ENCODE peak calls at places on chromosomes 7 and 10, in four cellular contexts. I is heart left ventricle; H is mucosa of descending colon; Q is CD8-positive, alpha-beta memory T cell. L is an unnamed sample. For H3K36me3 and H3K9me3, the result is how much of the 10 kb centered on the place peaks cover.

GRCh38 chr7:36923831-36924555 is 199.7 kb upstream of the AOAH start:
- DNase-seq in I (no peak), H (no peak), Q (no peak), L (no peak)

GRCh38 chr7:18700147-18700546 is 204.6 kb downstream of the HDAC9 start:
- DNase-seq in I (no peak), H (no peak), Q (no peak), L (no peak)

GRCh38 chr7:146115665-146116451 is 743 bp upstream of the CNTNAP2 start:
- DNase-seq in I (peak), H (peak), Q (no peak), L (peak)

GRCh38 chr10:70283445-70284399 is at the start of gene NPFFR1:
- DNase-seq in I (no peak), H (no peak), Q (no peak), L (no peak)

GRCh38 chr10:120485946-120486345 is 28.9 kb downstream of the PLPP4 start:
- DNase-seq in I (no peak), H (no peak), Q (no peak), L (no peak)

GRCh38 chr7:6589151-6589828 is 531 bp upstream of the INTS15 start:
- DNase-seq in I (no peak), H (no peak), Q (no peak), L (no peak)

GRCh38 chr7:75971961-75972763 is 22.2 kb downstream of the TMEM120A start:
- DNase-seq in I (peak), H (peak), Q (no peak), L (peak)

GRCh38 chr7:139094596-139094995 is 14.9 kb downstream of the ZC3HAV1 start:
- DNase-seq in I (no peak), H (no peak), Q (peak), L (no peak)

GRCh38 chr10:94220717-94221116 is 142.0 kb downstream of the NOC3L start:
- DNase-seq in I (no peak), H (no peak), Q (no peak), L (no peak)

GRCh38 chr10:94216201-94216600 is 146.5 kb downstream of the NOC3L start:
- DNase-seq in I (no peak), H (no peak), Q (no peak), L (no peak)

GRCh38 chr10:94218496-94219183 is 144.1 kb downstream of the NOC3L start:
- DNase-seq in I (no peak), H (no peak), Q (no peak), L (no peak)

GRCh38 chr10:94217431-94217830 is 145.3 kb downstream of the NOC3L start:
- DNase-seq in I (no peak), H (no peak), Q (no peak), L (no peak)

GRCh38 chr10:94219829-94220228 is 142.9 kb downstream of the NOC3L start:
- DNase-seq in I (no peak), H (no peak), Q (no peak), L (no peak)
- H3K4me3 ChIP-seq in I (no peak), H (no peak), Q (no peak), L (no peak)

DNA sequence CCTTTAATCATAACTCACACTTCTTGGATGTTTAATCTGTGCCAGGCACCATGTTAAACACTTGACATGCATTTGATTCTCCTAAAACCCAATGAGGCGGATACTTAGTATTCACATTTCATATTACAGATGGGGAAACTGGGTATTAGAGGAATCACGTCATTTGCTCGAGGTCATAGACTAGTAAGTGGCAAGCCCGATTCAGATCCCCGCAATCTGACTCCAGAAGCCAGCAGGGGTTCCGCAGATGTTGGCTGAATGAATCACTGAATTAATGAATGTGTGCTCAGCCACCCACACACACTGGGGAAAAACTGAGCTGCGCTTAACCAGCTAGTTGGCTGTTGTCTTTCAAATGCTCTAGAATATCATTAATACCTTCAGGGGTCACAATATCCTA is 22.5 kb upstream of the ENO4 start:
- DNase-seq in I (no peak), H (no peak), Q (no peak), L (no peak)
- H3K36me3 ChIP-seq in I (under half), H (under half), Q (under half), L (under half)

GRCh38 chr7:102992509-102992819 is 79.7 kb downstream of the LRRC17 start:
- DNase-seq in I (no peak), H (no peak), Q (no peak), L (no peak)

GRCh38 chr7:102992820-102993531 is 80.2 kb downstream of the LRRC17 start:
- DNase-seq in I (no peak), H (no peak), Q (no peak), L (no peak)

GRCh38 chr7:102996957-102997356 is 77.6 kb downstream of the FBXL13 start:
- DNase-seq in I (no peak), H (no peak), Q (no peak), L (no peak)

GRCh38 chr7:102993532-102994029 is 80.8 kb downstream of the LRRC17 start:
- DNase-seq in I (peak), H (no peak), Q (no peak), L (no peak)

DNA sequence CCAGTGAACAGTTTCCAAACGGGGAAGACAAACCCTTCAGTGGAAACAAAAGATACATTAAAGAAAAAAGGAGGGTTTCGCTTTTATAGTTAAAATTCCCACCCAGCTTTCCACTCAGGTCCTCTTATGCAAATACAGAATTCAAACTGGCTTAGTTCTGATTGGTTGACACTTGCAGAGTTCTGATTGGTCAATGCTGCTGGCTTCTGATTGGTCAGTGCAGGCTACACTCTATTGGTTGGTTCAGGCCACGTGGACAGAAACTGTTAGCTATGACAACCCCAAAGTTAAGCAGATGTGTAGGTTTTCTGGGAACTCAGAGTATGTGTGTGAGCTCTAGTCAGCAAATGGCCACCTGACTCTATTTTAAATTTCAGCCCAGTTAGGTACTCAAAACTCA is 80.0 kb downstream of the FBXL13 start:
- DNase-seq in I (no peak), H (no peak), Q (no peak), L (no peak)
- H3K9me3 ChIP-seq in I (under half), H (under half), Q (under half), L (under half)

DNA sequence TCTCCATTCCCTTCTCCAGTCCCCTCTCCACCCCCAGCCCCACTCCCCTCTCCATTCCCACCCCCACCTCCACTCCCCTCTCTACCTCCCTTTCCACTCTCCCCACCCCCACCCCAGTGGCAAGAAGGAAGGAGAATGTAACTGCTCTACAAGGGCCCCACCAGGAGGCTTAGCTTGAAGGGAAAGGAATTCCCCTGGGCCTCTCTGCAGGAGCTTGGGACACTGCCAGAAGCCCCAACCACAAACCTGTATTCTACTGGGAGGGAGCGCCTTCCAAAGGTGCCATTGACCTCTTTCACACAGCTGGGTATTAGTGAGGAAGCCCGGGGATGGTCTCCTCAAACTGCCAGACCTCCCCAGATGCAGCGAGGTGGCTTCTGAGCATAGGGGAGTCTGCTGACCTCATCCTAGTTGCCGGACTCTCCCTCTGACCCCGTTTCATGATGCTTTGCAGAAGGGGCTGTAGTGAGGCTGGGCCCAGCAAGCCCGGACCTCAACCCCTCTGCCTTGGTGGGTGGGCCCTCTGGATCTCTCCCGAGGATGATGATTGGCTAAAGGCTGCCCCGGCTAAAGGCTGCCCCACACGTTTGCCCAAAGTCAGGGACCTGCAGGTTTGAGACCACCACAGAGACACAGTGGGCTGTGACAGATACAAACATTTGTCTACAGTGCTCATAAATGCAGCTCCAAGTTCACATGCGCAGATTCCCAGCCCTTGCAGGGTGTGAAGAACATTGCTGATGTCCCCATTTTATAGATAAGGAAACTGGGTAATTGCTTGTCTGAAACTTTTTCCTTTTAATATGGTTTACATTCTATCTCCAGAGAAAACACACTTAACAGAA is 2.9 kb downstream of the DEPP1 start:
- DNase-seq in I (no peak), H (peak), Q (no peak), L (no peak)
- H3K4me3 ChIP-seq in I (peak), H (no peak), Q (no peak), L (peak)

GRCh38 chr7:151378496-151379192 is 31.2 kb downstream of the WDR86 start:
- DNase-seq in I (no peak), H (no peak), Q (no peak), L (no peak)

GRCh38 chr7:151377406-151377805 is 32.4 kb downstream of the WDR86 start:
- DNase-seq in I (no peak), H (no peak), Q (no peak), L (no peak)

GRCh38 chr7:151376218-151376902 is 33.5 kb downstream of the WDR86 start:
- DNase-seq in I (no peak), H (no peak), Q (no peak), L (no peak)

GRCh38 chr7:151379193-151379520 is 30.7 kb downstream of the WDR86 start:
- DNase-seq in I (no peak), H (no peak), Q (no peak), L (no peak)

DNA sequence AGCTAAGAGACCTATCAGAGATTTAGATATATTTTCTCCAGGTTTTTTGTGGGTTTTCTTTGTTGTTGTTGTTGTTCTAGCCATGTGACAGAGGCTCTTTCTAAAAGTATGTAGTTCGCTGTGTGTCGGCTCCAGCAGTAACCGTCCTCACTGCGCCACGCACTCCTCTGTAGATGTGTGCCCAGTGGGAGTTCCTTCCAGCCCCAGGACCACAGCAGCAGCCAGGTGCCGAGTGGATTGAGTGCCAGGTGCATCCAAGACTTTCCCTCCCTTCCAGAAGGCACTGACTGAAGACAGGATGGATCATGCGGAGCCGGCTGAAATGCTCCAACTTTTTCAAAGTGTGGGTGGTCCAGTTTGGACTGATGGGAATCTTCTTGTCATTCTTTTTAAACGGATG is 31.8 kb downstream of the WDR86 start:
- DNase-seq in I (no peak), H (no peak), Q (no peak), L (no peak)
- H3K36me3 ChIP-seq in I (under half), H (under half), Q (under half), L (half or more)

DNA sequence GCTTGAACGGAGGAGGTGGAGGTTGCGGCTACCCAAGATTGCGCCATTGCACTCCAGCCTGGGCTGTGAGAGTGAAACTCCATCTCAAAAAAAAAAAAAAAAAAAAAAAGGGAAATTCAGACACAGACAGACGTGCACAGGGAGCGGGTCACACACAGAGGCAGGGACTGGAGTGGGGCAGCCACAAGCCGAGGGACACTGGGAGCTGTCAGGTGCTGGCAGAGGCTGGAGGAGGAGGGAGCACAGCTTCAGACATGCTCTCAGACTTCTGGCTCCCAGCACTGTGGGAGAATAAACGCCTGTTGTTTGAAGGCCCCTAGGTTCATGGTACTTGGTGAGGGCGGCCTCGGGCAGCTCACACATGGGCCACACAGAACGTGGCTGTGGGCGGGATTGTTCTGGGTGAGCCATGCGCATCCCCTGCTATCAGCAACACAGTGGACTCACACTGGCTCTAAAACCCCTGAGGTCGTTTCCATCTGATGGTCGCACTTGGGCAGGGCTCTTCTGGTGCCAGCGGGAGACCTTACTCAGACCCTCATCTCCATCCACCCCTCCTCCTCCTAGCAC is 375.9 kb downstream of the DNAJB6 start:
- DNase-seq in I (no peak), H (no peak), Q (no peak), L (no peak)
- H3K9me3 ChIP-seq in I (under half), H (under half), Q (under half), L (under half)

L was measured in left ventricle myocardium inferior.